ENCODE peak calls at places on chromosomes 16 and 17, in eight cellular contexts. One of them, this sample, is unnamed.

GRCh38 chr17:79925242-79925957 is 86.2 kb upstream of the CBX4 start:
- DNase-seq in glutamatergic neuron: no peak
- DNase-seq in cardiac fibroblast: no peak
- DNase-seq in body of pancreas: peak
- DNase-seq in foreskin fibroblast: no peak
- DNase-seq in HFF-Myc: no peak
- DNase-seq in GM20000: no peak
- DNase-seq in heart left ventricle: peak
- DNase-seq in this sample: no peak

GRCh38 chr16:81797443-81797842 is 18.4 kb downstream of the PLCG2 start:
- DNase-seq in heart left ventricle: no peak
- DNase-seq in cardiac fibroblast: no peak
- DNase-seq in body of pancreas: no peak
- DNase-seq in glutamatergic neuron: no peak
- DNase-seq in GM20000: peak
- DNase-seq in HFF-Myc: no peak
- DNase-seq in foreskin fibroblast: no peak
- DNase-seq in this sample: peak

GRCh38 chr17:42895185-42895555 is 5.4 kb upstream of the G6PC1 start:
- DNase-seq in foreskin fibroblast: peak
- DNase-seq in body of pancreas: peak
- DNase-seq in GM20000: no peak
- DNase-seq in cardiac fibroblast: peak
- DNase-seq in glutamatergic neuron: no peak
- DNase-seq in HFF-Myc: peak
- DNase-seq in heart left ventricle: no peak
- DNase-seq in this sample: no peak

GRCh38 chr17:17682293-17682736 is 1.1 kb downstream of the RAI1 start:
- DNase-seq in glutamatergic neuron: peak
- DNase-seq in foreskin fibroblast: no peak
- DNase-seq in HFF-Myc: no peak
- DNase-seq in heart left ventricle: peak
- DNase-seq in cardiac fibroblast: peak
- DNase-seq in body of pancreas: peak
- DNase-seq in GM20000: peak
- DNase-seq in this sample: peak

GRCh38 chr16:65097296-65097695 is 24.6 kb downstream of the CDH11 start:
- DNase-seq in cardiac fibroblast: no peak
- DNase-seq in HFF-Myc: no peak
- DNase-seq in heart left ventricle: no peak
- DNase-seq in glutamatergic neuron: no peak
- DNase-seq in body of pancreas: no peak
- DNase-seq in GM20000: no peak
- DNase-seq in foreskin fibroblast: no peak
- DNase-seq in this sample: no peak

GRCh38 chr17:31472137-31472536 is 80.7 kb downstream of the RAB11FIP4 start:
- DNase-seq in cardiac fibroblast: no peak
- DNase-seq in foreskin fibroblast: no peak
- DNase-seq in glutamatergic neuron: no peak
- DNase-seq in GM20000: no peak
- DNase-seq in heart left ventricle: no peak
- DNase-seq in HFF-Myc: no peak
- DNase-seq in body of pancreas: no peak
- DNase-seq in this sample: no peak

GRCh38 chr17:41967141-41967920 is 736 bp downstream of the CNP start:
- DNase-seq in cardiac fibroblast: peak
- DNase-seq in HFF-Myc: no peak
- DNase-seq in GM20000: no peak
- DNase-seq in heart left ventricle: no peak
- DNase-seq in glutamatergic neuron: no peak
- DNase-seq in foreskin fibroblast: no peak
- DNase-seq in body of pancreas: peak
- DNase-seq in this sample: peak

GRCh38 chr17:61474235-61474927 is 22.2 kb downstream of the TBX4 start:
- DNase-seq in glutamatergic neuron: no peak
- DNase-seq in body of pancreas: no peak
- DNase-seq in cardiac fibroblast: no peak
- DNase-seq in HFF-Myc: no peak
- DNase-seq in heart left ventricle: no peak
- DNase-seq in foreskin fibroblast: peak
- DNase-seq in GM20000: no peak
- DNase-seq in this sample: no peak

GRCh38 chr17:40477796-40478195 is 23.6 kb downstream of the TNS4 start:
- DNase-seq in cardiac fibroblast: no peak
- DNase-seq in glutamatergic neuron: no peak
- DNase-seq in body of pancreas: no peak
- DNase-seq in GM20000: no peak
- DNase-seq in heart left ventricle: no peak
- DNase-seq in foreskin fibroblast: no peak
- DNase-seq in HFF-Myc: no peak
- DNase-seq in this sample: no peak

GRCh38 chr16:84027607-84028006 is 15.0 kb downstream of the SLC38A8 start:
- DNase-seq in foreskin fibroblast: no peak
- DNase-seq in body of pancreas: no peak
- DNase-seq in HFF-Myc: no peak
- DNase-seq in glutamatergic neuron: no peak
- DNase-seq in heart left ventricle: no peak
- DNase-seq in cardiac fibroblast: no peak
- DNase-seq in GM20000: no peak
- DNase-seq in this sample: no peak

GRCh38 chr16:61391835-61392234 is 644.4 kb downstream of the CDH8 start:
- DNase-seq in GM20000: no peak
- DNase-seq in heart left ventricle: no peak
- DNase-seq in body of pancreas: no peak
- DNase-seq in cardiac fibroblast: no peak
- DNase-seq in HFF-Myc: no peak
- DNase-seq in glutamatergic neuron: no peak
- DNase-seq in foreskin fibroblast: no peak
- DNase-seq in this sample: no peak
- TF ChIP-seq CTCF in GM20000: no peak
- TF ChIP-seq CTCF in heart left ventricle: no peak
- TF ChIP-seq CTCF in body of pancreas: no peak
- TF ChIP-seq CTCF in cardiac fibroblast: no peak
- TF ChIP-seq CTCF in HFF-Myc: no peak
- TF ChIP-seq CTCF in glutamatergic neuron: no peak
- TF ChIP-seq CTCF in foreskin fibroblast: no peak
- TF ChIP-seq CTCF in this sample: no peak

GRCh38 chr16:66902648-66903543 is 15.8 kb downstream of the CDH16 start:
- DNase-seq in glutamatergic neuron: no peak
- DNase-seq in foreskin fibroblast: no peak
- DNase-seq in heart left ventricle: peak
- DNase-seq in body of pancreas: no peak
- DNase-seq in cardiac fibroblast: no peak
- DNase-seq in GM20000: no peak
- DNase-seq in HFF-Myc: no peak
- DNase-seq in this sample: no peak
- TF ChIP-seq CTCF in glutamatergic neuron: no peak
- TF ChIP-seq CTCF in foreskin fibroblast: no peak
- TF ChIP-seq CTCF in heart left ventricle: peak
- TF ChIP-seq CTCF in body of pancreas: no peak
- TF ChIP-seq CTCF in cardiac fibroblast: no peak
- TF ChIP-seq CTCF in GM20000: no peak
- TF ChIP-seq CTCF in HFF-Myc: no peak
- TF ChIP-seq CTCF in this sample: no peak

DNA sequence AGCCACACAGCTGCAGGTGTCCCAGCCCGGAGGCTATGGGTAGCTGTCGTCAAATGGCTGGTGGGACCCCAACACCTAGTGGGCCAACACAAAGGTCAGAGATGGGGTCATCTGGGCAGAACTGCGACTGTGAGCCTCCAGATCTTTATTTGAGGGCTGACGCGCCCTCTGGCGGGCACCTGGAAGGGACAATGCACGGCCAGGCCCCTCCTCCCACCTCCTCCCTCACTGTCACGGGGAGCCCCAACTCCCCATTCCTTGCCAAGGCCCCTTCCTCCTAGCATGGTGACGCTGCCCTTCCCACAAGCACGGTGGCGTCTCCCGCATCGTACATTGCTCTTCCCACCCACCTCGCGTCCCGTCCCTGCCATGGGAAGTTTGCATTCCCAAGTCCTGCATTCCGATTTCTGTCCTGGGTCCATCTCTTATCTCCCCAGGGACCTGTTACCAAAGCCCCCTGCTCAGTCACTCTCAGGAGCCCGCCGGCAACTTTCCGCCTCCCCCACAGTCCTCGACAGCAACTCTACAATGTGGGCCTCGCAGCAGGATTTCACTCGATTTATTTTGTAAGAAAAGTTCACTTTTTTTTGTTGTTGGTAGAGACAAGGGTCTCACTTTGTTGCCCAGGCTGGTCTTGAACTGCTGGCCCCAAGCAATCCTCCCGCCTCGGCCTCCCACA is 1.0 kb downstream of the TLE7 start:
- DNase-seq in cardiac fibroblast: no peak
- DNase-seq in heart left ventricle: no peak
- DNase-seq in GM20000: peak
- DNase-seq in body of pancreas: no peak
- DNase-seq in HFF-Myc: no peak
- DNase-seq in foreskin fibroblast: no peak
- DNase-seq in glutamatergic neuron: no peak
- DNase-seq in this sample: peak
- TF ChIP-seq CTCF in cardiac fibroblast: peak
- TF ChIP-seq CTCF in heart left ventricle: no peak
- TF ChIP-seq CTCF in GM20000: peak
- TF ChIP-seq CTCF in body of pancreas: no peak
- TF ChIP-seq CTCF in HFF-Myc: peak
- TF ChIP-seq CTCF in foreskin fibroblast: no peak
- TF ChIP-seq CTCF in glutamatergic neuron: no peak
- TF ChIP-seq CTCF in this sample: peak

GRCh38 chr17:69506489-69506888 is 92.0 kb downstream of the MAP2K6 start:
- DNase-seq in heart left ventricle: no peak
- DNase-seq in cardiac fibroblast: peak
- DNase-seq in body of pancreas: no peak
- DNase-seq in HFF-Myc: no peak
- DNase-seq in GM20000: no peak
- DNase-seq in glutamatergic neuron: no peak
- DNase-seq in foreskin fibroblast: no peak
- DNase-seq in this sample: no peak
- TF ChIP-seq CTCF in heart left ventricle: no peak
- TF ChIP-seq CTCF in cardiac fibroblast: peak
- TF ChIP-seq CTCF in body of pancreas: no peak
- TF ChIP-seq CTCF in HFF-Myc: peak
- TF ChIP-seq CTCF in GM20000: no peak
- TF ChIP-seq CTCF in glutamatergic neuron: no peak
- TF ChIP-seq CTCF in foreskin fibroblast: peak
- TF ChIP-seq CTCF in this sample: no peak

GRCh38 chr16:16881771-16882170 is 502.8 kb downstream of the NPIPA7 start:
- DNase-seq in cardiac fibroblast: no peak
- DNase-seq in heart left ventricle: no peak
- DNase-seq in foreskin fibroblast: no peak
- DNase-seq in HFF-Myc: no peak
- DNase-seq in body of pancreas: no peak
- DNase-seq in GM20000: no peak
- DNase-seq in glutamatergic neuron: peak
- DNase-seq in this sample: no peak
- TF ChIP-seq CTCF in cardiac fibroblast: no peak
- TF ChIP-seq CTCF in heart left ventricle: no peak
- TF ChIP-seq CTCF in foreskin fibroblast: no peak
- TF ChIP-seq CTCF in HFF-Myc: no peak
- TF ChIP-seq CTCF in body of pancreas: no peak
- TF ChIP-seq CTCF in GM20000: no peak
- TF ChIP-seq CTCF in glutamatergic neuron: no peak
- TF ChIP-seq CTCF in this sample: no peak

DNA sequence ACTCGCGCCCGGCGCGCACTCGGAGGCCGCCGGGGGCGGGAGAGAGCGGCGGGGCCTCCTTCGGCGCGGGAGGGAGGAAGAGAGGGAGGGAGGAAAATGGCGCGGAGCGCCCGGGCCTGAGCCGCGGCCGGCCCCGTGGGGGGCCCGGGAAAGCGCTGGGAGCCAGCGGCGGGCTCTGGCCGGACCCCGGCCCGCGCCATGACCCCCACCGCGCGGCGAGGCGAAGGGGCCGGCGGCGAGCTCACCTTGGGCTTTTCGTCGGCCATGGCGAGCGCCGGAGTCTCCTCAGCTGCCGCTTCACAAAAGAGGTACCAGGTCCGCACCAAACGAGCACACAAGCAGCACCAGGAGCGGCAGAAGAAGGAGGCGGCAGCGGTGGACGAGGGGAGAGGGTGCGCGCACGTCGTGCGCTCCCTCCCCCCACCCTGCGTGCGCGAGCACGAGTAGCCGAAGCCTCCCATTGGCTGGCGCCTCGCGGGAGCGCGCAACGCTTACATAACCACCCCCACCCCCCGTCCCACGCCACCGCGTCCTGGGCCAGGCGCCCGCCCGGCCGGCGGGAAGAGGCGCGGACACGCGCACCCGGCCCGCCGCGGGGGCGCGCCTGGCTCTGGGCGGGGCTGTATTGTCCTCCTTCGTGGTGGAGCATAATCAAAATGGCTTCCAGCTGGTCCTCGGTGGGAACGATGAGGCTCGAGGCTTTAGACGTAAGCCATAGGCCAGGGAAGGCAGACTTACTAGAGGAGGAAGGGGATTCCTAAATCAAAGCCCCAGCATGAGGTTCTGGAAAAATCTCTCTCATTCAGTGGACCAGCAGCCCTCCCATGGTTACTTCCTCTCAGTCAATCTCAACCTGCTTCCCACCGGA is at the start of gene SUMO2:
- DNase-seq in cardiac fibroblast: peak
- DNase-seq in glutamatergic neuron: peak
- DNase-seq in GM20000: peak
- DNase-seq in HFF-Myc: peak
- DNase-seq in foreskin fibroblast: peak
- DNase-seq in body of pancreas: peak
- DNase-seq in heart left ventricle: peak
- DNase-seq in this sample: peak
- TF ChIP-seq CTCF in cardiac fibroblast: no peak
- TF ChIP-seq CTCF in glutamatergic neuron: peak
- TF ChIP-seq CTCF in GM20000: no peak
- TF ChIP-seq CTCF in HFF-Myc: no peak
- TF ChIP-seq CTCF in foreskin fibroblast: peak
- TF ChIP-seq CTCF in body of pancreas: peak
- TF ChIP-seq CTCF in heart left ventricle: peak
- TF ChIP-seq CTCF in this sample: no peak

GRCh38 chr17:34582185-34582900 is 3.0 kb downstream of the TMEM132E start:
- DNase-seq in glutamatergic neuron: peak
- DNase-seq in body of pancreas: no peak
- DNase-seq in GM20000: no peak
- DNase-seq in HFF-Myc: no peak
- DNase-seq in heart left ventricle: no peak
- DNase-seq in cardiac fibroblast: no peak
- DNase-seq in foreskin fibroblast: no peak
- DNase-seq in this sample: no peak

GRCh38 chr17:34581446-34582184 is 2.2 kb downstream of the TMEM132E start:
- DNase-seq in cardiac fibroblast: no peak
- DNase-seq in heart left ventricle: no peak
- DNase-seq in glutamatergic neuron: peak
- DNase-seq in body of pancreas: no peak
- DNase-seq in foreskin fibroblast: no peak
- DNase-seq in HFF-Myc: no peak
- DNase-seq in GM20000: peak
- DNase-seq in this sample: no peak

GRCh38 chr17:34579017-34579946 is at the start of gene TMEM132E:
- DNase-seq in cardiac fibroblast: peak
- DNase-seq in GM20000: peak
- DNase-seq in foreskin fibroblast: no peak
- DNase-seq in glutamatergic neuron: peak
- DNase-seq in body of pancreas: peak
- DNase-seq in HFF-Myc: no peak
- DNase-seq in heart left ventricle: peak
- DNase-seq in this sample: peak

GRCh38 chr17:34579979-34580684 is 750 bp downstream of the TMEM132E start:
- DNase-seq in HFF-Myc: no peak
- DNase-seq in body of pancreas: peak
- DNase-seq in foreskin fibroblast: peak
- DNase-seq in glutamatergic neuron: peak
- DNase-seq in GM20000: no peak
- DNase-seq in cardiac fibroblast: peak
- DNase-seq in heart left ventricle: no peak
- DNase-seq in this sample: peak

GRCh38 chr17:34580685-34581445 is 1.5 kb downstream of the TMEM132E start:
- DNase-seq in body of pancreas: no peak
- DNase-seq in HFF-Myc: no peak
- DNase-seq in foreskin fibroblast: no peak
- DNase-seq in glutamatergic neuron: peak
- DNase-seq in heart left ventricle: no peak
- DNase-seq in GM20000: peak
- DNase-seq in cardiac fibroblast: no peak
- DNase-seq in this sample: peak
- TF ChIP-seq CTCF in body of pancreas: no peak
- TF ChIP-seq CTCF in HFF-Myc: no peak
- TF ChIP-seq CTCF in foreskin fibroblast: no peak
- TF ChIP-seq CTCF in glutamatergic neuron: peak
- TF ChIP-seq CTCF in heart left ventricle: no peak
- TF ChIP-seq CTCF in GM20000: no peak
- TF ChIP-seq CTCF in cardiac fibroblast: no peak
- TF ChIP-seq CTCF in this sample: no peak